ENCODE peak calls at places on chromosomes 16 and 17, in six cellular contexts. Y is neuronal stem cell, H is IMR-90, K is H9, Q is HCT116, M is A549. P is an unnamed sample.

GRCh38 chr16:20612551-20613470 is 36.6 kb upstream of the ACSM2B start:
- DNase-seq in Y (no peak), H (no peak), K (no peak), Q (no peak), M (no peak), P (no peak)

GRCh38 chr16:1527836-1528811 is 5.3 kb upstream of the TMEM204 start:
- DNase-seq in Y (no peak), H (no peak), K (no peak), Q (no peak), M (no peak), P (no peak)

GRCh38 chr17:42775534-42776098 is 2.4 kb downstream of the VPS25 start:
- DNase-seq in Y (no peak), H (peak; percentile 66), K (no peak), Q (no peak), M (no peak), P (no peak)

GRCh38 chr16:11292076-11292748 is 11.1 kb upstream of the PRM1 start:
- DNase-seq in Y (no peak), H (no peak), K (no peak), Q (no peak), M (no peak), P (no peak)

GRCh38 chr17:56121661-56122060 is 31.6 kb upstream of the ANKFN1 start:
- DNase-seq in Y (no peak), H (no peak), K (no peak), Q (no peak), M (no peak), P (no peak)

GRCh38 chr16:6382787-6383515 is 949.7 kb upstream of the RBFOX1 start:
- DNase-seq in Y (no peak), H (no peak), K (no peak), Q (no peak), M (no peak), P (no peak)

GRCh38 chr17:68260051-68260762 is 12.4 kb downstream of the AMZ2 start:
- DNase-seq in Y (no peak), H (no peak), K (no peak), Q (no peak), M (no peak), P (no peak)

GRCh38 chr16:85936761-85937343 is 37.9 kb downstream of the IRF8 start:
- DNase-seq in Y (no peak), H (no peak), K (no peak), Q (no peak), M (no peak), P (no peak)

GRCh38 chr17:33118391-33118790 is 126.7 kb downstream of the SPACA3 start:
- DNase-seq in Y (no peak), H (no peak), K (no peak), Q (no peak), M (no peak), P (no peak)

GRCh38 chr17:64747938-64748540 is 85.9 kb upstream of the SMURF2 start:
- DNase-seq in Y (no peak), H (peak; percentile 83), K (no peak), Q (no peak), M (no peak), P (no peak)

GRCh38 chr17:50684612-50685333 is 22.9 kb downstream of the ANKRD40 start:
- DNase-seq in Y (no peak), H (no peak), K (no peak), Q (no peak), M (no peak), P (no peak)

GRCh38 chr16:83952940-83953795 is at the start of gene OSGIN1:
- DNase-seq in Y (no peak), H (peak; percentile 93), K (peak; percentile 81), Q (peak; percentile 93), M (peak; percentile 90), P (no peak)

GRCh38 chr17:31688704-31689103 is 170.3 kb downstream of the COPRS start:
- DNase-seq in Y (no peak), H (no peak), K (no peak), Q (no peak), M (no peak), P (no peak)

GRCh38 chr17:57572062-57572461 is 173.0 kb downstream of the CCDC182 start:
- DNase-seq in Y (no peak), H (no peak), K (no peak), Q (no peak), M (no peak), P (no peak)

GRCh38 chr16:2473425-2473926 is 1.5 kb upstream of the TBC1D24 start:
- DNase-seq in Y (no peak), H (no peak), K (peak; percentile 45), Q (no peak), M (peak; percentile 31), P (no peak)

GRCh38 chr16:11298143-11298900 is 17.2 kb upstream of the PRM1 start:
- DNase-seq in Y (no peak), H (no peak), K (no peak), Q (no peak), M (no peak), P (no peak)

GRCh38 chr17:35931794-35932419 is 1.3 kb upstream of the RDM1 start:
- DNase-seq in Y (no peak), H (peak; percentile 27), K (no peak), Q (no peak), M (no peak), P (no peak)

GRCh38 chr16:86229866-86230656 is 280.3 kb upstream of the FOXF1 start:
- DNase-seq in Y (no peak), H (no peak), K (no peak), Q (no peak), M (no peak), P (no peak)

GRCh38 chr17:39626171-39626670 is 531 bp upstream of the PPP1R1B start:
- DNase-seq in Y (no peak), H (no peak), K (no peak), Q (no peak), M (no peak), P (no peak)

GRCh38 chr17:41679740-41680425 is 8.8 kb upstream of the EIF1 start:
- DNase-seq in Y (no peak), H (no peak), K (no peak), Q (no peak), M (no peak), P (no peak)

GRCh38 chr17:41681776-41682175 is 6.9 kb upstream of the EIF1 start:
- DNase-seq in Y (no peak), H (no peak), K (no peak), Q (no peak), M (no peak), P (no peak)

GRCh38 chr17:41680426-41681040 is 8.2 kb upstream of the EIF1 start:
- DNase-seq in Y (no peak), H (no peak), K (no peak), Q (no peak), M (no peak), P (no peak)

GRCh38 chr17:41678411-41678906 is 10.2 kb upstream of the EIF1 start:
- DNase-seq in Y (no peak), H (peak; percentile 9), K (no peak), Q (no peak), M (no peak), P (no peak)

DNA sequence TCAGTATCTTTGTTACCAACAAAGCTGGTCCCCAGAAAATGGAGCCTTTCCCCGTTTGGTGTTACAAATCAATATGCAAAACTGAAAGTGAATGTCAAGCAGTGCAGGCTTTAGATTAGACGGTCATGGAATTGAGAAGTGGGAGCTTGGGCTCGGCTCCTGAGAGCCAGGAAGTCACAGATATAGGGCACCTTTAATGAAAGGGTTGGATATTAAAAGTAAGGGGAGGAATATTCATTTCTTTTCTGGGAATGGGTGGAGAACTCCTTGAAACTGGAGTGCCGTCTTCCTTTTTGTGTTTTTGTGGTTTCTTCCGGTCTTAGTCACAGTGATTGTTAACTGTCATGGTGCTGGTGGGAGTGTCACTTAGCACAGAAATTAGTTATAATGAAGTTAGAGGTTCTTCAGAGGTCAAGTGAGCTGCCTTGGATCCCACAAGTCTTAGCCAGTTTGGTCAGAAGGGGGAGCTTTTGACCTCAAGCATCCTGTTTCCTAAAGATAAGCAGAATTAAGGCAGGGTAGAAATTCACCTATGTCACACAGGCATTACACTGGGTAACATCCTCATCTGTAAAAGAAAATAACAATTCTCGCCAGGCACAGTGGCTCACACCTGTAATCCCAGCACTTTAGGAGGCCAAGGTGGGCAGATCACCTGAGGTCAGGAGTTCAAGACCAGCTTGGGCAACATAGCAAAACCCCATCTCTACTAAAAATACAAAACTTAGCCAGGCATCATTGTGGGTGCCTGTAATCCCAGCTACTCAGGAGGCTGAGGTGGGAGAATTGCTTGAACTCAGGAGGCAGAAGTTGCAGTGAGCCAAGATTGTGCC is 9.6 kb upstream of the EIF1 start:
- DNase-seq in Y (no peak), H (peak; percentile 28), K (no peak), Q (no peak), M (no peak), P (no peak)
- H3K4me1 ChIP-seq in Y (peaks cover 13% of the 10 kb centered on the region), H (peaks cover 6% of the 10 kb centered on the region), K (peaks cover 3% of the 10 kb centered on the region), Q (peaks cover 18% of the 10 kb centered on the region), M (peaks cover 48% of the 10 kb centered on the region), P (peaks cover 4% of the 10 kb centered on the region)

DNA sequence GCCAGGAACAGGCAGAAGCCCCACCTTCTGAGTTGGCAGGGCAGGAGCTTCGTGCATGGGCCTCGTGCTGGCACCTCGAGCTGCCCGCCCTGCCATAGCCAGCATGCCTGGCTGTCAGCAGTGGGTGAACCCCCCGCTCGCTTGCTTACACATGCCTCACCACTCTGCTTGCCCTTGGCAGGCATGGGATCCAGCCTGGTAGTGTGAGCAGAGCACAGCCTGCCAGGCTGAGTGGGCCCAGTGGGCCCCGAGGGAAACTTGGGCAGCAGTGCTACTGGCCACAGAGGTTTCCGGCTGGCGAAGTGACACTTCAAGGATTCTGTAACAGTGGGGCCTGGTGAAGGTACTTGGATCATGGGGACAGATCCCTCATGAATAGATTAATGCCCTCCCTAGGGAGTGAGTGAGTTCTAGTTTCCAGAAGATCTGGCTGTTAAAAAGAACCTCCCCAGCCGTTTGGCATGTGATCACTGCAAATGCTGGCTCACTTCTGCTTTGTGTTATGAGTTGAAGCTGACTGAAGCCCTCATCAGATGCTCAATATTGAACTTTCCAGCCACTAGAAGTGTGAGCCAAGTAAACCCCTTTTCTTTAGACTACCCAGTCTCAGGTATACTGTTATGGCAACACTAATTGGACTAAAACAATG is 114.7 kb downstream of the BCAS3 start:
- DNase-seq in Y (no peak), H (no peak), K (no peak), Q (no peak), M (no peak), P (no peak)
- H3K4me1 ChIP-seq in Y (no peaks in the 10 kb centered on the region), H (no peaks in the 10 kb centered on the region), K (no peaks in the 10 kb centered on the region), Q (no peaks in the 10 kb centered on the region), M (no peaks in the 10 kb centered on the region), P (no peaks in the 10 kb centered on the region)

GRCh38 chr16:88772871-88773811 is 11.9 kb downstream of the PIEZO1 start:
- DNase-seq in Y (no peak), H (peak; percentile 95), K (no peak), Q (no peak), M (no peak), P (no peak)

GRCh38 chr16:88777801-88778415 is 7.1 kb downstream of the PIEZO1 start:
- DNase-seq in Y (no peak), H (no peak), K (no peak), Q (no peak), M (no peak), P (no peak)

GRCh38 chr16:88775825-88776224 is 9.2 kb downstream of the PIEZO1 start:
- DNase-seq in Y (no peak), H (no peak), K (no peak), Q (no peak), M (no peak), P (no peak)

GRCh38 chr16:88773812-88774291 is 11.2 kb downstream of the PIEZO1 start:
- DNase-seq in Y (no peak), H (peak; percentile 93), K (no peak), Q (no peak), M (no peak), P (no peak)

GRCh38 chr16:88774544-88775393 is 10.3 kb downstream of the PIEZO1 start:
- DNase-seq in Y (no peak), H (no peak), K (no peak), Q (no peak), M (no peak), P (no peak)
- H3K4me1 ChIP-seq in Y (peaks cover 33% of the 10 kb centered on the region), H (peaks cover 53% of the 10 kb centered on the region), K (no peaks in the 10 kb centered on the region), Q (peaks cover 61% of the 10 kb centered on the region), M (peaks cover 37% of the 10 kb centered on the region), P (peaks cover 17% of the 10 kb centered on the region)

GRCh38 chr17:44113868-44114840 is 9.3 kb downstream of the HDAC5 start:
- DNase-seq in Y (no peak), H (no peak), K (no peak), Q (no peak), M (no peak), P (no peak)
- H3K4me1 ChIP-seq in Y (peaks cover 15% of the 10 kb centered on the region), H (peaks cover 27% of the 10 kb centered on the region), K (peaks cover 12% of the 10 kb centered on the region), Q (peaks cover 56% of the 10 kb centered on the region), M (peaks cover 37% of the 10 kb centered on the region), P (peaks cover 8% of the 10 kb centered on the region)